ENCODE peak calls at places on chromosomes 16 and 17, in five cellular contexts. P, N, S, A and F are unnamed samples.

GRCh38 chr17:48219605-48220004 is 112.0 kb downstream of the SNX11 start:
- DNase-seq in P (no peak), N (no peak), S (no peak), A (no peak), F (no peak)

GRCh38 chr16:4386951-4387565 is 15.4 kb downstream of the VASN start:
- DNase-seq in P (no peak), N (no peak), S (no peak), A (peak; percentile 23), F (no peak)

GRCh38 chr17:3040882-3041281 is 22.5 kb downstream of the OR1D5 start:
- DNase-seq in P (no peak), N (no peak), S (peak; percentile 10), A (no peak), F (no peak)

GRCh38 chr16:78624349-78624748 is 524.9 kb downstream of the WWOX start:
- DNase-seq in P (no peak), N (no peak), S (no peak), A (no peak), F (no peak)

GRCh38 chr17:31609331-31609730 is 217.9 kb downstream of the RAB11FIP4 start:
- DNase-seq in P (no peak), N (no peak), S (no peak), A (no peak), F (no peak)

GRCh38 chr16:80552277-80552676 is 11.5 kb downstream of the DYNLRB2 start:
- DNase-seq in P (no peak), N (no peak), S (no peak), A (peak; percentile 76), F (no peak)

GRCh38 chr17:19812407-19812806 is 55.3 kb downstream of the ULK2 start:
- DNase-seq in P (no peak), N (no peak), S (no peak), A (no peak), F (no peak)

GRCh38 chr16:56301391-56301850 is 110.1 kb downstream of the GNAO1 start:
- DNase-seq in P (no peak), N (no peak), S (no peak), A (no peak), F (no peak)

GRCh38 chr17:76243826-76244679 is 3.8 kb upstream of the RNF157 start:
- DNase-seq in P (no peak), N (peak; percentile 47), S (no peak), A (no peak), F (no peak)

GRCh38 chr16:51870460-51870859 is 676.5 kb downstream of the TOX3 start:
- DNase-seq in P (no peak), N (no peak), S (no peak), A (no peak), F (no peak)

GRCh38 chr16:52350031-52350430 is 196.9 kb downstream of the TOX3 start:
- DNase-seq in P (no peak), N (no peak), S (no peak), A (no peak), F (no peak)

GRCh38 chr16:23682181-23682580 is 3.5 kb downstream of the PLK1 start:
- DNase-seq in P (no peak), N (no peak), S (no peak), A (peak; percentile 42), F (no peak)

GRCh38 chr17:43579570-43580140 is 33.5 kb upstream of the ETV4 start:
- DNase-seq in P (no peak), N (no peak), S (no peak), A (peak; percentile 94), F (no peak)

GRCh38 chr16:87895641-87896141 is 26.4 kb upstream of the SLC7A5 start:
- DNase-seq in P (no peak), N (peak; percentile 75), S (peak; percentile 58), A (no peak), F (no peak)

GRCh38 chr16:35596467-35596866 is 2137.1 kb downstream of the TP53TG3F start:
- DNase-seq in P (no peak), N (no peak), S (no peak), A (no peak), F (no peak)

GRCh38 chr16:35599429-35600165 is 2140.2 kb downstream of the TP53TG3F start:
- DNase-seq in P (no peak), N (no peak), S (no peak), A (peak; percentile 5), F (no peak)

GRCh38 chr16:35602116-35602515 is 2142.7 kb downstream of the TP53TG3F start:
- DNase-seq in P (no peak), N (no peak), S (no peak), A (no peak), F (no peak)

DNA sequence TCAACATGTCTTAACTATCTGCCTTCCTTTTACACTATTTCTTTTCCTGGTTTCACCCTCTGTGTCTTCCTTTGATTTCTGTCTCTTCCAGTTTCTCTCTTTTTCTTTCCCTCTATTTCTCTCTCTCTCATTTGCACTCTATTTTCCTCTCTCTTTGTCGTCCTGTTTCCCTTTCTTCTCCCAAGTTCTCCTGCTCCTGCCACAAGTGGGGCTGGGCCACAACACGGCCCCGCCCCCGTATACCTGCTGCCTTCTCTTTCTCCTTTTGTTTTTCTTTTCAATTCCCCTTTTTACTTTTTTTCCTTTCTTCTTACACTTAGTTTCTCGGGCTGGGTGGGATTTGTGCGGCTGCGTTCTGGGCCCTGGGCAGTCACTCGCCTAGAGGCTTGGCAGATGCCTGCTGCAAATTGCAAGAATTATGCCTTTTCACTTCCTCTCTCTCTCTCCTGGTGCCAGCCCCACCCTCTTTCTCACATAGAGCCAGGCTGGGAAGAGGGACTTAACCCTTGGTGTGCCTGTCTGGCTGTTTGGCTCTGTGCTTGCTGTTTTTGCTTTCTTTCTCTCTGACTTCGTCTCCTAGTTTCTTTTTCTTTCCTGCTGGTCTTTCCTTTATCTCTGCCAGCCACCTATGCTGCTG is 2139.4 kb downstream of the TP53TG3F start:
- DNase-seq in P (no peak), N (no peak), S (no peak), A (no peak), F (no peak)
- H3K4me3 ChIP-seq in P (no peak overlapping the region), N (no peak overlapping the region), S (no peak overlapping the region), A (no peak overlapping the region), F (no peak overlapping the region)

GRCh38 chr16:27190316-27190871 is 12.9 kb upstream of the KDM8 start:
- DNase-seq in P (no peak), N (no peak), S (peak; percentile 20), A (no peak), F (no peak)
- TF ChIP-seq CTCF in P (no peak), N (no peak), S (no peak), A (no peak), F (no peak)

GRCh38 chr16:12802048-12802447 is 1.6 kb downstream of the CPPED1 start:
- DNase-seq in P (no peak), N (no peak), S (no peak), A (no peak), F (no peak)
- H3K4me3 ChIP-seq in P (peak overlapping the region; percentile 23), N (no peak overlapping the region), S (peak overlapping the region; percentile 23), A (no peak overlapping the region), F (peak overlapping the region; percentile 8)

GRCh38 chr16:47018223-47018891 is 44.9 kb upstream of the DNAJA2 start:
- DNase-seq in P (no peak), N (no peak), S (no peak), A (peak; percentile 52), F (no peak)

GRCh38 chr16:47016700-47017133 is 43.2 kb upstream of the DNAJA2 start:
- DNase-seq in P (no peak), N (peak; percentile 52), S (no peak), A (no peak), F (no peak)

GRCh38 chr16:47013910-47014309 is 40.4 kb upstream of the DNAJA2 start:
- DNase-seq in P (no peak), N (no peak), S (no peak), A (no peak), F (no peak)

GRCh38 chr16:47017636-47018035 is 44.2 kb upstream of the DNAJA2 start:
- DNase-seq in P (no peak), N (no peak), S (no peak), A (no peak), F (no peak)

DNA sequence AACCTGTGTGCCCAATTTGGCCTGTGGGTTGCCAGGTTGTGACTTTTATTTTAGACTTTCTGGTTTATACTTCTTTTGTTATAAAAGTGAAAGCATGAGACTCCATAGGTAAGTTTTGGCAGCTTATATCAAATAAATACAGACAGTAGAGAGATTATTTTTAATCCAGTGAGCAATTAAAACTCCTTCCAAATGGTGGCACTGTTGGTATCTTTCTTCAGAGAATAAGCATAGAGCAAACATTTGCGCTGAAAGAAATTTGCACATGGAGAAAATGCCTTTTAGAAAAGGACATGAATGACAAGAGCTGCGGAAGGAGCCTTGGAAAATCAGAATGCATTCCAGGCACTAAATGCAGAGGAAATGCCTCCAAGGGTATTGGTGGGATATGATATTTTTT is 46.1 kb upstream of the DNAJA2 start:
- DNase-seq in P (no peak), N (no peak), S (no peak), A (peak; percentile 25), F (no peak)
- TF ChIP-seq CTCF in P (no peak), N (no peak), S (no peak), A (peak; percentile 1), F (peak; percentile 49)

GRCh38 chr17:4584835-4585187 is 482 bp downstream of the SMTNL2 start:
- DNase-seq in P (no peak), N (no peak), S (no peak), A (no peak), F (no peak)

GRCh38 chr17:4584125-4584834 is at the start of gene SMTNL2:
- DNase-seq in P (no peak), N (no peak), S (no peak), A (no peak), F (no peak)

GRCh38 chr17:4582691-4583090 is 1.6 kb upstream of the SMTNL2 start:
- DNase-seq in P (no peak), N (no peak), S (no peak), A (no peak), F (no peak)

GRCh38 chr17:4583206-4583605 is 1.1 kb upstream of the SMTNL2 start:
- DNase-seq in P (no peak), N (no peak), S (no peak), A (no peak), F (no peak)

GRCh38 chr17:4583796-4584124 is 569 bp upstream of the SMTNL2 start:
- DNase-seq in P (no peak), N (no peak), S (no peak), A (no peak), F (no peak)
- H3K4me3 ChIP-seq in P (peak overlapping the region; percentile 51), N (peak overlapping the region; percentile 20), S (peak overlapping the region; percentile 59), A (no peak overlapping the region), F (peak overlapping the region; percentile 35)